ENCODE peak calls at places on chromosomes 12 and 14, in eight cellular contexts. U, C, Q, W, I, G, X and K are unnamed samples.

GRCh38 chr14:51520087-51520486 is 131.6 kb upstream of the FRMD6 start:
- DNase-seq in U (no peak), G (no peak), C (no peak), I (no peak), W (no peak), X (no peak), Q (no peak), K (no peak)

GRCh38 chr14:100165376-100165775 is 5.9 kb upstream of the DEGS2 start:
- DNase-seq in I (no peak), W (no peak), C (no peak), G (no peak), Q (no peak), U (no peak), X (peak), K (peak)

GRCh38 chr12:65640489-65640901 is 183.8 kb upstream of the HMGA2 start:
- DNase-seq in W (peak), U (no peak), C (peak), I (no peak), X (no peak), G (no peak), Q (peak), K (no peak)

GRCh38 chr14:69005432-69006148 is 26.5 kb upstream of the ACTN1 start:
- DNase-seq in I (peak), C (peak), Q (peak), U (peak), X (no peak), G (peak), W (peak), K (no peak)

GRCh38 chr14:58574623-58575022 is 63.1 kb upstream of the DACT1 start:
- DNase-seq in W (no peak), Q (no peak), U (no peak), C (no peak), G (no peak), X (no peak), I (no peak), K (no peak)

GRCh38 chr14:69323266-69323966 is 63.5 kb downstream of the GALNT16 start:
- DNase-seq in G (no peak), X (no peak), I (no peak), Q (peak), U (no peak), W (no peak), C (no peak), K (no peak)

GRCh38 chr14:93725002-93725582 is 63.2 kb downstream of the PRIMA1 start:
- DNase-seq in I (no peak), G (no peak), W (no peak), C (no peak), Q (peak), X (no peak), U (no peak), K (no peak)

GRCh38 chr14:53432378-53432802 is 279.3 kb upstream of the DDHD1 start:
- DNase-seq in C (no peak), X (no peak), W (peak), Q (no peak), I (peak), U (peak), G (no peak), K (peak)

GRCh38 chr14:60758875-60759274 is 24.3 kb downstream of the MNAT1 start:
- DNase-seq in U (no peak), C (no peak), X (no peak), G (no peak), Q (no peak), W (peak), I (no peak), K (no peak)

GRCh38 chr14:77076118-77076631 is 21.9 kb upstream of the CIPC start:
- DNase-seq in X (no peak), U (no peak), W (no peak), Q (peak), G (peak), C (peak), I (no peak), K (no peak)

GRCh38 chr14:81137316-81137715 is 83.4 kb downstream of the GTF2A1 start:
- DNase-seq in I (peak), Q (no peak), G (no peak), X (no peak), W (peak), C (no peak), U (no peak), K (no peak)

GRCh38 chr14:74459289-74459946 is 33.4 kb upstream of the SYNDIG1L start:
- DNase-seq in W (peak), X (no peak), Q (no peak), I (peak), C (no peak), U (no peak), G (peak), K (peak)

GRCh38 chr14:100581228-100582145 is 5.7 kb downstream of the BEGAIN start:
- DNase-seq in Q (peak), G (peak), X (no peak), U (no peak), W (no peak), C (no peak), I (no peak), K (no peak)

GRCh38 chr14:30204431-30204830 is 276.8 kb upstream of the PRKD1 start:
- DNase-seq in X (no peak), G (no peak), Q (no peak), I (no peak), W (no peak), C (no peak), U (no peak), K (no peak)

GRCh38 chr12:6950944-6951540 is at the start of gene PTPN6:
- DNase-seq in W (no peak), C (no peak), I (no peak), G (no peak), Q (no peak), X (no peak), U (no peak), K (no peak)

GRCh38 chr14:69666698-69667211 is 55.4 kb downstream of the SUSD6 start:
- DNase-seq in C (peak), U (no peak), Q (no peak), W (peak), G (no peak), X (no peak), I (no peak), K (no peak)

GRCh38 chr14:55349565-55349964 is 62.1 kb downstream of the ATG14 start:
- DNase-seq in G (no peak), Q (no peak), I (no peak), U (no peak), W (no peak), X (no peak), C (no peak), K (no peak)

GRCh38 chr12:85740190-85740589 is 96.0 kb downstream of the RASSF9 start:
- DNase-seq in C (no peak), Q (no peak), W (no peak), X (no peak), U (no peak), I (no peak), G (no peak), K (no peak)

GRCh38 chr12:122423258-122424165 is 1.0 kb upstream of the CLIP1 start:
- DNase-seq in I (no peak), Q (no peak), U (peak), X (no peak), C (no peak), G (peak), W (peak), K (peak)
- TF ChIP-seq POLR2A in I (no peak), Q (no peak), U (no peak), X (peak), C (no peak), G (peak), W (no peak), K (no peak)

GRCh38 chr14:66508547-66508845 is 549 bp downstream of the GPHN start:
- DNase-seq in X (no peak), Q (no peak), C (no peak), W (no peak), G (no peak), I (no peak), U (no peak), K (no peak)

GRCh38 chr14:66507722-66508546 is at the start of gene GPHN:
- DNase-seq in X (peak), I (peak), G (peak), Q (peak), U (peak), C (peak), W (peak), K (peak)

GRCh38 chr14:66507181-66507721 is 696 bp upstream of the GPHN start:
- DNase-seq in C (no peak), W (no peak), X (no peak), U (peak), Q (no peak), I (no peak), G (no peak), K (no peak)

GRCh38 chr14:66509874-66510273 is 1.9 kb downstream of the GPHN start:
- DNase-seq in W (no peak), C (no peak), I (no peak), U (no peak), G (no peak), X (no peak), Q (no peak), K (no peak)

GRCh38 chr14:66508846-66509621 is 1.1 kb downstream of the GPHN start:
- DNase-seq in G (peak), X (peak), C (peak), W (peak), U (no peak), Q (peak), I (peak), K (peak)
- TF ChIP-seq POLR2A in G (peak), X (peak), C (no peak), W (no peak), U (no peak), Q (no peak), I (no peak), K (no peak)

DNA sequence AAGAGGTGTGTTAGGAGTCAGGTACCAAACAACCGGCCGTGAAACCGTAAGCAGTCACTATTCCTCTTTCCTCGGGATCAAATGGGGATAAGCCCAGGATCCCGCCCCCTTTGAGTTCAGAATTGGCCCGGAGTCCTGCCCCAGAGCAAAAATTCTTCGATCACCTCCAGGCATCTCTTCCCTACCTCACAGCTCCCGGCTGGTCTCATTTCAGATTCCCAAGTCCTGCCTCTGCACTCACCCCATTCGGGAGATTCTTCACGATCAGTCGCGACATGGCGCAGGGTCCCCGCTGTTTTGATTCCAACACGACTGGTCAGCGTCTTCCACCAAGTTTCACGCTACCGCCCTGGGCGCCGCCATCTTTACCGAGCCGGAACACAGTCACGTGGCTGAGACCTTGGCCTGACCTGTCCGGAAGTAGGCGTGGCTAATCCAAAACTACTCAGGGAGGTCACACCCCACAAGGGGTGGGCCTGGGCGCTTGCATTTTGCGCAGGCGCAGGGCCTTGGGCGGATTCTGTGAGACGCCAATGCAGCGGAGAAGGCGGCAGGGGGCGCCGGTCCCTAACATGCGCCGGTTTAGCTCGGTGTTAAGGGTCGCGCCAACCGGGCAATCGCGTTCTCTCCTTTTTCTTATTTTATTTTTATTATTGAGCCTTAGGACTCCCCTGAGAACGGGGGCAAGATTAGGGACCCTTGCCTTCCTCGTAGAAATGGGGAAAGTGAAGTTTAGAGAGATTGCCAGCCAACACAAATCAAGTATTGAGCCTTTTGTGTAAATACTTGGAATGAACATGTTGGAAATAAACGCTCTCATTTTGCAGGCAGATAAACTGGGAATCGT is at the start of gene RBM19:
- DNase-seq in C (peak), I (peak), G (peak), U (peak), Q (peak), W (peak), X (peak), K (peak)
- TF ChIP-seq POLR2A in C (no peak), I (peak), G (peak), U (peak), Q (no peak), W (peak), X (peak), K (peak)

DNA sequence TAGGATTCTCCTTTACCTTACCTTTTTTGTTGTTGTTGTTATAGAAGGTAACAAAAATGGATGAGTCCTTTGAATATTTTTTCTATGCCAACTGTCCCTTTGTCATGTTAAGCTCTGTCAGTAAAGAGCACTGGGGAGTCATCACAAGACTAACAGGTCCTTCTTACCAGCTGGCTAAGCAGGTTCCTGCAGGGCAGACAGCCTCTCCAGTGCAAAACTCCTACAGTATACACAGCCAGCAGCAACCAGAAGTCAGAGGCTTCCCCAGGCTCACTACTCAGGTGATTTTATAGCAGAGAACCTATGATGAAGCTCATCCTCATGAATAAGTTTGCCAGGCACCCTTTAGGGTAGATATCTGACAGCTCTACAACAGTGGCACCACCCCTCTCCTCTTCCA is 271.1 kb downstream of the RERGL start:
- DNase-seq in U (no peak), W (no peak), C (no peak), G (no peak), I (no peak), Q (no peak), X (no peak), K (no peak)
- TF ChIP-seq POLR2A in U (no peak), W (no peak), C (no peak), G (no peak), I (no peak), Q (no peak), X (no peak), K (no peak)

GRCh38 chr12:52052471-52053186 is 1.4 kb downstream of the NR4A1 start:
- DNase-seq in Q (no peak), C (no peak), X (peak), W (peak), U (no peak), G (peak), I (no peak), K (no peak)
- TF ChIP-seq POLR2A in Q (no peak), C (no peak), X (peak), W (peak), U (no peak), G (peak), I (no peak), K (peak)